ENCODE peak calls at places on chromosomes 1 and 21, in four cellular contexts. A is body of pancreas, U is endothelial cell of umbilical vein, I is NB4. H is an unnamed sample.

GRCh38 chr1:66270122-66270812 is 263.7 kb upstream of the SGIP1 start:
- DNase-seq in U (no peak), A (peak), I (no peak), H (peak)

GRCh38 chr21:30491963-30492428 is at the start of gene KRTAP19-3:
- DNase-seq in U (no peak), I (no peak), A (no peak), H (no peak)

GRCh38 chr1:39733161-39733560 is 5.5 kb upstream of the PPIE start:
- DNase-seq in U (no peak), A (peak), I (no peak), H (no peak)

GRCh38 chr1:154186177-154186576 is 5.7 kb downstream of the TPM3 start:
- DNase-seq in I (peak), A (peak), U (peak), H (peak)

GRCh38 chr21:28750565-28750964 is 242.1 kb downstream of the LTN1 start:
- DNase-seq in U (no peak), A (no peak), I (no peak), H (no peak)

GRCh38 chr1:84603941-84604830 is 29.9 kb upstream of the CTBS start:
- DNase-seq in U (peak), I (no peak), A (no peak), H (peak)

GRCh38 chr1:6909857-6910256 is 124.6 kb downstream of the CAMTA1 start:
- DNase-seq in U (no peak), A (no peak), I (no peak), H (no peak)

GRCh38 chr1:26034504-26035202 is 11.3 kb downstream of the SLC30A2 start:
- DNase-seq in A (peak), I (no peak), U (no peak), H (no peak)

GRCh38 chr1:12112711-12113161 is 49.6 kb downstream of the TNFRSF8 start:
- DNase-seq in U (no peak), I (no peak), A (no peak), H (no peak)

GRCh38 chr21:42614811-42615342 is 38.5 kb upstream of the PDE9A start:
- DNase-seq in U (no peak), I (peak), A (peak), H (peak)

GRCh38 chr1:96721053-96721381 is 567 bp upstream of the PTBP2 start:
- DNase-seq in U (no peak), I (no peak), A (no peak), H (no peak)

GRCh38 chr21:44650265-44650972 is 4.0 kb downstream of the KRTAP12-4 start:
- DNase-seq in A (no peak), I (no peak), U (no peak), H (no peak)

GRCh38 chr1:47449702-47450552 is 12.1 kb downstream of the FOXD2 start:
- DNase-seq in U (no peak), I (no peak), A (peak), H (peak)

GRCh38 chr1:35646043-35646442 is 4.7 kb upstream of the PSMB2 start:
- DNase-seq in I (peak), A (no peak), U (no peak), H (no peak)

GRCh38 chr1:201946224-201946908 is at the start of gene LMOD1:
- DNase-seq in I (peak), A (peak), U (peak), H (peak)

GRCh38 chr1:216523043-216523442 is 99.8 kb upstream of the USH2A start:
- DNase-seq in A (no peak), U (no peak), I (no peak), H (no peak)

DNA sequence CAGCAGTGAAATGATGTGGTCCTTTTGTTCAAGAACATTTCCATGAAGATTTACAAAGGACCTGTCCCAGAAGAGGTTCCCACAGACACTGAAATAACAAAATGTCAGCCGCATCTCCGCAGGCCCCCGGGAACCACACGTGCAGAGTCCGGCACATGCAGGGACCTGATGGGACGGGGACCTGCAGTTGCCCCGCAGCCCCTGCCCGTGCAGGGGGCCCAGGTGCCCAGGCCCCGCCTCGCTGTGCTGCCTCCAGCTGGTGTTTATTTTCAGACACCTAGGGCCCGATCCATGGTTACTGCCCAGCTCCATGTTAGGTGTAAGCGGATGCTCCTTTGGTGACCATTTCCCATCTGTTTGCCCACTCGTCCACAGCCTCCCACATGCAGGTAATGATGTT is 149.3 kb upstream of the ARHGEF16 start:
- DNase-seq in I (no peak), U (no peak), A (no peak), H (no peak)
- TF ChIP-seq POLR2A in I (no peak), U (no peak), A (no peak), H (no peak)

DNA sequence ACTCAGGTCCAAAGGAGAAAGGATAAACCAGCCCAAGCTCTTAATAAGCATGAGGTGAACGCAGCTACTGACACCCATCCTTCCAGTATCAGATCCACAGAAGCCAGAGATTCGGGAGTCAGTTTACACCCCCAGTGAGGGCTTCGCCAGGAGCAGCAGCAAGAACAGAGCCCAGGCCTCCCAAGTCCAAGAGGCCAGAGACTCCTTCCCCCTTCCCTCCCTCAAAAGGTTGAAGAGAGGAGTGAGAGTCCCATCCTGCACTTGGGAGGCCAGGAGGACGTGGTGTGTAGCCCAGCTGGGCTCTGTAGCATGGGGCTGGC is 72.8 kb downstream of the MRPL37 start:
- DNase-seq in I (no peak), U (no peak), A (no peak), H (no peak)
- TF ChIP-seq POLR2A in I (no peak), U (no peak), A (no peak), H (peak)

DNA sequence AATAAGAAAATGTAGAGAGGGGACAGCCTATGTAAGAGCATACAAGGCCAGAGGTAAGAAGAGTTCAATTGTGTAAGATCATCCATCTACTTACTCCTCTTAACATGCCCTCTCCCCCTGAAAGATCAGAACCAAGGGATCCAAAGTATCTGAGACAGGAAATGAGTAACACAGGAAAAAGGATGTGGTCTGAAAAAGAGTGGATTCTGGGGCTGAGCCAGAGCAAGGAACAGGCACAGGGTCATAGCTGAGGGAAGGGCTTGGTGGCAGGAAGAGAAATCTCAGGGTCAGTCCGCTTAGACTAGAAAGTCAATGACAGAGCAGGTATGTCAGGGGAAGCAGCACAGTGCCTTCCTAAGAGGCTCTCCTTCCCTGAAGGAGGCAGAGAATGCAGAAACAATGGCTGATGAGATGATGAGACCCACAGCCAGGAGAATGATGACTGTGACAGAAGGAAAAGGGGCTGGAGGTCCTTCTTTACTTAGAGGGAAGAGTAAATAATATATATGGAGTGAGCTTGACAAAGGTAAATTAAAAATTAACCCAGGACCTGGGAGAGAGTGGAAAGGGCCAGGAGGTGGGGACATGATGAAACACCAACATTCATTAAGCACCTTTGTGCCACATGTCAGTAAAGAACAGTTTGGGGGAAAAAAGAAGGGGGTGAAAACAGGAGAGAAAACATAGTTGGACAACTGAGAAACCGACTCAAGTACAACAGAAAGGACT is 26.2 kb upstream of the A3GALT2 start:
- DNase-seq in A (peak), I (peak), U (peak), H (peak)
- TF ChIP-seq POLR2A in A (peak), I (no peak), U (no peak), H (peak)

DNA sequence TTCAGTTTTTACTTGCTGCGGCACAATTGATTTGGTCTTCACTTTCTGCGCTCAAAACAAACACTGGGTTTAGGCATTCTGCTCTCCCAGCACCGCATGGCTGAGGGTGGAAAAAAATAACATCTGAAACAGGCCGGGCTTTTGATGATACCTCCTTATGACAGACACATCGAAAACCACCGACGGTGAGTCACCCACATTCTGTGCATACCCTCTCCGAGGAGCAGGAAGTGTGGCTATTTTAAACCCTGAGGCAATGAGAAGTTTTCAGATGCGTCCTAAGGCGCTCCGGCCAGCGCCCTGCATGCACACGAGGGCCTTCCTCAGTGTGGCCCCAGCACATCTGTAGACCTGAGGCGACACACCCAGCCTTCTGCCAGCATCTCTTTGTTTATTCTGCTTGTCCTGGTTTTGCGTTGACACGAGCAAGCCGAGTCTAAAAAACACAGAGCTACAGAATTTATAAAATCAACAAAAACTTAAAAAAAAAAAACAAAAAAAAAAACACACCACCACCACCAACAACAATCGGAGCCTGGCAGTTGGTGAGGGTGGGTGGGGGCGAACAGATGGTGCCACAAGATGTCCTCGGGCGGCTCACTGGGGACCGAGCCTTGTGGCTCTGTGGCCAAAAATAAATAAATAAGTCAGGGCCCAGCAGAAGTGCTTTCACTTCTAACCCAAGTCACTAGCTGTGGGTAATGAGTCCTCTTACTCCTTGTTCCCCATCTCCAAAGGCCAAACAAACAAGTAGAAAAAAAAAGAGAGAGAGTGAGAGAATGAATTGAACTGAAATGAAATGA is 162.6 kb upstream of the IRF2BP2 start:
- DNase-seq in A (peak), I (peak), U (peak), H (peak)
- TF ChIP-seq POLR2A in A (no peak), I (peak), U (peak), H (no peak)